ENCODE peak calls at places on chromosome 12, in six cellular contexts. One of them, this sample, is unnamed.

GRCh38 chr12:6838854-6839253 is 1.9 kb upstream of the GNB3 start:
- DNase-seq in H1: no peak
- DNase-seq in A549: no peak
- DNase-seq in HepG2: no peak
- DNase-seq in endothelial cell of umbilical vein: no peak
- DNase-seq in K562: no peak
- DNase-seq in this sample: no peak

GRCh38 chr12:53221203-53222076 is 10.6 kb downstream of the RARG start:
- DNase-seq in endothelial cell of umbilical vein: peak
- DNase-seq in HepG2: peak
- DNase-seq in A549: peak
- DNase-seq in K562: peak
- DNase-seq in H1: peak
- DNase-seq in this sample: peak

GRCh38 chr12:5442251-5443006 is 10.5 kb downstream of the NTF3 start:
- DNase-seq in HepG2: peak
- DNase-seq in A549: peak
- DNase-seq in H1: no peak
- DNase-seq in K562: peak
- DNase-seq in endothelial cell of umbilical vein: peak
- DNase-seq in this sample: peak

GRCh38 chr12:4957781-4958180 is 48.1 kb downstream of the KCNA1 start:
- DNase-seq in K562: no peak
- DNase-seq in H1: no peak
- DNase-seq in endothelial cell of umbilical vein: no peak
- DNase-seq in HepG2: no peak
- DNase-seq in A549: no peak
- DNase-seq in this sample: no peak

GRCh38 chr12:89138048-89138852 is 214.1 kb downstream of the DUSP6 start:
- DNase-seq in K562: no peak
- DNase-seq in endothelial cell of umbilical vein: no peak
- DNase-seq in H1: no peak
- DNase-seq in HepG2: no peak
- DNase-seq in A549: no peak
- DNase-seq in this sample: no peak

GRCh38 chr12:47088021-47088944 is 8.5 kb upstream of the AMIGO2 start:
- DNase-seq in HepG2: peak
- DNase-seq in A549: no peak
- DNase-seq in H1: no peak
- DNase-seq in endothelial cell of umbilical vein: peak
- DNase-seq in K562: no peak
- DNase-seq in this sample: no peak

GRCh38 chr12:3496964-3497363 is 6.0 kb downstream of the PRMT8 start:
- DNase-seq in A549: no peak
- DNase-seq in K562: no peak
- DNase-seq in H1: no peak
- DNase-seq in HepG2: peak
- DNase-seq in endothelial cell of umbilical vein: no peak
- DNase-seq in this sample: no peak

GRCh38 chr12:57613427-57614109 is 2.3 kb downstream of the ARHGEF25 start:
- DNase-seq in endothelial cell of umbilical vein: no peak
- DNase-seq in H1: no peak
- DNase-seq in A549: no peak
- DNase-seq in K562: no peak
- DNase-seq in HepG2: no peak
- DNase-seq in this sample: no peak

GRCh38 chr12:22971247-22971646 is 346.3 kb downstream of the ETNK1 start:
- DNase-seq in K562: no peak
- DNase-seq in H1: no peak
- DNase-seq in endothelial cell of umbilical vein: no peak
- DNase-seq in HepG2: no peak
- DNase-seq in A549: no peak
- DNase-seq in this sample: no peak

GRCh38 chr12:121576851-121577391 is 3.9 kb downstream of the KDM2B start:
- DNase-seq in endothelial cell of umbilical vein: no peak
- DNase-seq in A549: no peak
- DNase-seq in H1: peak
- DNase-seq in K562: no peak
- DNase-seq in HepG2: peak
- DNase-seq in this sample: peak

GRCh38 chr12:26239508-26240328 is 44.3 kb downstream of the SSPN start:
- DNase-seq in HepG2: peak
- DNase-seq in K562: no peak
- DNase-seq in A549: no peak
- DNase-seq in H1: no peak
- DNase-seq in endothelial cell of umbilical vein: no peak
- DNase-seq in this sample: no peak

GRCh38 chr12:44287545-44287944 is 451.7 kb downstream of the TMEM117 start:
- DNase-seq in H1: no peak
- DNase-seq in HepG2: no peak
- DNase-seq in K562: no peak
- DNase-seq in A549: no peak
- DNase-seq in endothelial cell of umbilical vein: no peak
- DNase-seq in this sample: no peak

GRCh38 chr12:65470261-65470660 is 191.8 kb downstream of the MSRB3 start:
- DNase-seq in A549: no peak
- DNase-seq in K562: no peak
- DNase-seq in endothelial cell of umbilical vein: no peak
- DNase-seq in H1: no peak
- DNase-seq in HepG2: no peak
- DNase-seq in this sample: no peak

GRCh38 chr12:3207858-3208257 is 130.7 kb downstream of the TSPAN9 start:
- DNase-seq in K562: peak
- DNase-seq in HepG2: peak
- DNase-seq in A549: no peak
- DNase-seq in endothelial cell of umbilical vein: no peak
- DNase-seq in H1: peak
- DNase-seq in this sample: peak

GRCh38 chr12:70652451-70652850 is 15.2 kb upstream of the PTPRB start:
- DNase-seq in A549: no peak
- DNase-seq in H1: no peak
- DNase-seq in K562: no peak
- DNase-seq in endothelial cell of umbilical vein: peak
- DNase-seq in HepG2: no peak
- DNase-seq in this sample: no peak

GRCh38 chr12:24378548-24379011 is 429.1 kb upstream of the SOX5 start:
- DNase-seq in A549: no peak
- DNase-seq in K562: no peak
- DNase-seq in endothelial cell of umbilical vein: no peak
- DNase-seq in H1: no peak
- DNase-seq in HepG2: no peak
- DNase-seq in this sample: no peak

GRCh38 chr12:32549675-32550079 is 129.4 kb upstream of the DNM1L start:
- DNase-seq in K562: no peak
- DNase-seq in H1: peak
- DNase-seq in A549: no peak
- DNase-seq in HepG2: no peak
- DNase-seq in endothelial cell of umbilical vein: no peak
- DNase-seq in this sample: no peak

GRCh38 chr12:24025153-24025798 is 75.8 kb upstream of the SOX5 start:
- DNase-seq in endothelial cell of umbilical vein: no peak
- DNase-seq in H1: no peak
- DNase-seq in K562: peak
- DNase-seq in HepG2: peak
- DNase-seq in A549: no peak
- DNase-seq in this sample: no peak

DNA sequence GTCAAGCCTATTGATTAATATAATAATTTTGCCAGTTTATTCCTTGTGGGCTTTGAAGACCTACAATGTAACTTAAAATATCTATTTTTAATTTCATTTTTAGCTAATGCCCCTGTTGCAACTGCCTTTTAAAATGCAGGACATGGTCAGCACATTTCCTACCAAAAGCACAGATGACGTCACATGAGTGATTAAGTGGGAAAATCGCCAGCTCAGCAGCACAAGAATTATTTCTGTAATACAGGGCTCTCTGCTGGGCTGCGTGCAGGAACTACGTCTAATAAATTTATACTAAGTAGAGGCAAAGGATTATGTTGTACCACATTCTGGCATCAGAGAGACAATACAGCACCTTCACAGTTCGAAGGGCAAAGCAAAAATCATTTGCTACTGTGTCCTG is 8.2 kb downstream of the RACGAP1 start:
- DNase-seq in A549: no peak
- DNase-seq in H1: no peak
- DNase-seq in HepG2: no peak
- DNase-seq in K562: no peak
- DNase-seq in endothelial cell of umbilical vein: peak
- DNase-seq in this sample: no peak
- TF ChIP-seq JUN in A549: no peak
- TF ChIP-seq JUN in H1: no peak
- TF ChIP-seq JUN in HepG2: no peak
- TF ChIP-seq JUN in K562: no peak
- TF ChIP-seq JUN in endothelial cell of umbilical vein: peak
- TF ChIP-seq JUN in this sample: no peak

GRCh38 chr12:115943630-115944391 is 333.7 kb downstream of the MED13L start:
- DNase-seq in HepG2: peak
- DNase-seq in H1: no peak
- DNase-seq in endothelial cell of umbilical vein: no peak
- DNase-seq in A549: no peak
- DNase-seq in K562: no peak
- DNase-seq in this sample: no peak
- TF ChIP-seq JUN in HepG2: no peak
- TF ChIP-seq JUN in H1: no peak
- TF ChIP-seq JUN in endothelial cell of umbilical vein: no peak
- TF ChIP-seq JUN in A549: no peak
- TF ChIP-seq JUN in K562: no peak
- TF ChIP-seq JUN in this sample: no peak

GRCh38 chr12:103085541-103085940 is 128.1 kb downstream of the ASCL1 start:
- DNase-seq in endothelial cell of umbilical vein: no peak
- DNase-seq in A549: no peak
- DNase-seq in HepG2: no peak
- DNase-seq in K562: no peak
- DNase-seq in H1: no peak
- DNase-seq in this sample: no peak
- TF ChIP-seq JUN in endothelial cell of umbilical vein: no peak
- TF ChIP-seq JUN in A549: no peak
- TF ChIP-seq JUN in HepG2: no peak
- TF ChIP-seq JUN in K562: no peak
- TF ChIP-seq JUN in H1: no peak
- TF ChIP-seq JUN in this sample: no peak

GRCh38 chr12:68853396-68854077 is 45.6 kb downstream of the MDM2 start:
- DNase-seq in K562: no peak
- DNase-seq in endothelial cell of umbilical vein: no peak
- DNase-seq in HepG2: no peak
- DNase-seq in A549: no peak
- DNase-seq in H1: no peak
- DNase-seq in this sample: no peak
- TF ChIP-seq JUN in K562: no peak
- TF ChIP-seq JUN in endothelial cell of umbilical vein: no peak
- TF ChIP-seq JUN in HepG2: no peak
- TF ChIP-seq JUN in A549: no peak
- TF ChIP-seq JUN in H1: no peak
- TF ChIP-seq JUN in this sample: no peak

DNA sequence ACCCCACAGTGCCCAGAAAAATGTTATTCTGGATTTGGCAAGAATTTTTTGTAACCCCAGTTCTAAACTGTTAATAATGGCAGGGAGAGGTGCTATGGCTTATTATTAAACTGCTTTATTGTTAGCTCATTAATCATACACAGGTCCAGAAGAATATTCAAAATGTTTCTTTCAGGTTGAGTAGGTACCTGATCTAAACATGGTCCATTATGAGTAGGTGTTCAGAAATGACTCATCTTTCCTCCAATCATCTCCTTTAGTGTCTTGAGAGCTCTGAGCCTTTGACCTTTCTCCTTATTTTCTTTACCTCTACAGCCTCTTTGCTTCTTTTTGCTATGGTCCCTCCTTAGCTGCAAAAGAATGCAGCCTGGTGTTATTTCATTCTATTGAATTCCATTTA is 211.0 kb upstream of the GARIN6 start:
- DNase-seq in HepG2: no peak
- DNase-seq in H1: no peak
- DNase-seq in A549: no peak
- DNase-seq in K562: no peak
- DNase-seq in endothelial cell of umbilical vein: no peak
- DNase-seq in this sample: no peak
- TF ChIP-seq JUN in HepG2: no peak
- TF ChIP-seq JUN in H1: no peak
- TF ChIP-seq JUN in A549: no peak
- TF ChIP-seq JUN in K562: no peak
- TF ChIP-seq JUN in endothelial cell of umbilical vein: no peak
- TF ChIP-seq JUN in this sample: no peak

GRCh38 chr12:55818886-55819285 is 1.0 kb downstream of the ORMDL2 start:
- DNase-seq in K562: no peak
- DNase-seq in endothelial cell of umbilical vein: no peak
- DNase-seq in A549: no peak
- DNase-seq in H1: no peak
- DNase-seq in HepG2: no peak
- DNase-seq in this sample: no peak

GRCh38 chr12:55817352-55818139 is at the start of the genes ORMDL2 and SARNP:
- DNase-seq in H1: peak
- DNase-seq in A549: peak
- DNase-seq in K562: peak
- DNase-seq in HepG2: peak
- DNase-seq in endothelial cell of umbilical vein: peak
- DNase-seq in this sample: peak

GRCh38 chr12:55818140-55818728 is 393 bp downstream of the ORMDL2 start:
- DNase-seq in A549: no peak
- DNase-seq in H1: no peak
- DNase-seq in endothelial cell of umbilical vein: no peak
- DNase-seq in HepG2: no peak
- DNase-seq in K562: peak
- DNase-seq in this sample: no peak

GRCh38 chr12:55815473-55815872 is 2.1 kb downstream of the SARNP start:
- DNase-seq in H1: no peak
- DNase-seq in A549: no peak
- DNase-seq in endothelial cell of umbilical vein: no peak
- DNase-seq in HepG2: no peak
- DNase-seq in K562: no peak
- DNase-seq in this sample: no peak

GRCh38 chr12:55816876-55817351 is 610 bp downstream of the SARNP start:
- DNase-seq in endothelial cell of umbilical vein: peak
- DNase-seq in K562: no peak
- DNase-seq in HepG2: no peak
- DNase-seq in A549: peak
- DNase-seq in H1: peak
- DNase-seq in this sample: no peak
- TF ChIP-seq JUN in endothelial cell of umbilical vein: no peak
- TF ChIP-seq JUN in K562: no peak
- TF ChIP-seq JUN in HepG2: no peak
- TF ChIP-seq JUN in A549: no peak
- TF ChIP-seq JUN in H1: no peak
- TF ChIP-seq JUN in this sample: no peak

DNA sequence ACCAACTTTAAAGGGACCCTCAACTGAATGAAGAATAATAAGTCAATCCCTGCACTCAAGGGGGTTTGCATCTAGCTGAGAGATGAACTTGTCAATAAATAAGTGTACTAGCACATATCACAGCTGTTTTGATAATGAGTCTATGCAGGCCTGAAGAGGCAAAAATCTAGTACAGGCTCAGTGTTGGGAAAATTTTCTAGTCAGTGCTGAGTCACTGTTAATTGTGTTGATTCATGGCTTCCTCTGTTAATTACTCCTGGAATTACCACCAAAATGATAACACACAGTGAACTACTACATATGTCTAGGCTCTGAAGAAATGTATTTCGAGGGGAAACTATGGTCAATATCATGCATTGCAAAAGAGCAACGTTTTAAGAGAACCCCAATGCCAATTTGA is 18.9 kb downstream of the SNRPF start:
- DNase-seq in HepG2: no peak
- DNase-seq in K562: no peak
- DNase-seq in endothelial cell of umbilical vein: no peak
- DNase-seq in H1: no peak
- DNase-seq in A549: no peak
- DNase-seq in this sample: no peak
- TF ChIP-seq JUN in HepG2: no peak
- TF ChIP-seq JUN in K562: no peak
- TF ChIP-seq JUN in endothelial cell of umbilical vein: no peak
- TF ChIP-seq JUN in H1: no peak
- TF ChIP-seq JUN in A549: no peak
- TF ChIP-seq JUN in this sample: no peak

GRCh38 chr12:75638792-75639191 is 127.4 kb upstream of the KRR1 start:
- DNase-seq in K562: no peak
- DNase-seq in endothelial cell of umbilical vein: no peak
- DNase-seq in H1: no peak
- DNase-seq in A549: no peak
- DNase-seq in HepG2: no peak
- DNase-seq in this sample: no peak
- TF ChIP-seq JUN in K562: no peak
- TF ChIP-seq JUN in endothelial cell of umbilical vein: no peak
- TF ChIP-seq JUN in H1: no peak
- TF ChIP-seq JUN in A549: no peak
- TF ChIP-seq JUN in HepG2: no peak
- TF ChIP-seq JUN in this sample: no peak

This sample was measured in WTC11.